ENCODE peak calls at places on chromosomes 2 and 18, in four cellular contexts. I is H1, Y is WTC11, P is K562. C is an unnamed sample.

GRCh38 chr2:152441961-152442360 is 107.0 kb downstream of the FMNL2 start:
- DNase-seq in I (no peak), P (no peak), Y (no peak), C (no peak)

GRCh38 chr18:50857694-50858093 is 21.2 kb upstream of the ME2 start:
- DNase-seq in P (no peak), I (no peak), Y (no peak), C (no peak)

GRCh38 chr2:107529146-107529545 is 297.5 kb upstream of the RGPD4 start:
- DNase-seq in P (no peak), Y (no peak), I (no peak), C (peak)

GRCh38 chr2:37349376-37349775 is 4.9 kb downstream of the QPCT start:
- DNase-seq in Y (no peak), P (no peak), I (no peak), C (no peak)

GRCh38 chr2:54903736-54904554 is 146.3 kb downstream of the RTN4 start:
- DNase-seq in I (no peak), P (no peak), Y (no peak), C (no peak)

GRCh38 chr2:60964651-60965513 is 52.6 kb upstream of the PEX13 start:
- DNase-seq in P (no peak), I (no peak), Y (no peak), C (no peak)

GRCh38 chr2:36356199-36356989 is 816 bp downstream of the CRIM1 start:
- DNase-seq in Y (peak), I (peak), P (no peak), C (peak)

GRCh38 chr2:152546230-152546837 is 170.9 kb downstream of the PRPF40A start:
- DNase-seq in P (no peak), Y (no peak), I (no peak), C (no peak)

GRCh38 chr2:132923787-132924186 is 253.8 kb upstream of the LYPD1 start:
- DNase-seq in Y (no peak), I (no peak), P (no peak), C (peak)

GRCh38 chr2:150286730-150287362 is 200.6 kb downstream of the RND3 start:
- DNase-seq in I (no peak), Y (no peak), P (no peak), C (no peak)

GRCh38 chr2:145161656-145162055 is 641.7 kb upstream of the ZEB2 start:
- DNase-seq in P (no peak), Y (no peak), I (no peak), C (no peak)

GRCh38 chr2:651961-652373 is 25.2 kb downstream of the TMEM18 start:
- DNase-seq in P (no peak), I (peak), Y (no peak), C (no peak)

GRCh38 chr2:101187131-101187530 is 35.9 kb upstream of the TBC1D8 start:
- DNase-seq in Y (no peak), I (no peak), P (no peak), C (no peak)

GRCh38 chr2:163877316-163877715 is 141.5 kb upstream of the FIGN start:
- DNase-seq in I (no peak), Y (no peak), P (no peak), C (no peak)

GRCh38 chr18:35076556-35076955 is 35.3 kb downstream of the MAPRE2 start:
- DNase-seq in Y (no peak), P (no peak), I (no peak), C (no peak)

GRCh38 chr2:65277791-65278449 is 50.3 kb downstream of the ACTR2 start:
- DNase-seq in I (no peak), P (no peak), Y (no peak), C (no peak)

GRCh38 chr2:120237491-120237902 is 14.3 kb upstream of the TMEM185B start:
- DNase-seq in Y (no peak), I (no peak), P (peak), C (no peak)

GRCh38 chr2:209368924-209369323 is 54.9 kb upstream of the MAP2 start:
- DNase-seq in Y (no peak), P (no peak), I (no peak), C (no peak)

GRCh38 chr2:148979919-148980277 is 58.6 kb upstream of the LYPD6B start:
- DNase-seq in Y (no peak), P (no peak), I (no peak), C (no peak)

GRCh38 chr2:174971868-174972781 is 33.1 kb downstream of the CHN1 start:
- DNase-seq in P (no peak), Y (no peak), I (no peak), C (peak)

GRCh38 chr18:54228364-54228763 is 3.9 kb upstream of the MBD2 start:
- DNase-seq in P (no peak), Y (no peak), I (no peak), C (no peak)

GRCh38 chr2:43184339-43184895 is 42.0 kb downstream of the ZFP36L2 start:
- DNase-seq in P (peak), Y (no peak), I (no peak), C (no peak)

GRCh38 chr2:43186321-43186678 is 40.1 kb downstream of the ZFP36L2 start:
- DNase-seq in P (no peak), I (no peak), Y (no peak), C (no peak)

GRCh38 chr2:43185146-43185545 is 41.3 kb downstream of the ZFP36L2 start:
- DNase-seq in P (peak), Y (no peak), I (no peak), C (no peak)

GRCh38 chr2:43188561-43189386 is 37.6 kb downstream of the ZFP36L2 start:
- DNase-seq in P (no peak), Y (no peak), I (no peak), C (no peak)

GRCh38 chr2:43186679-43187374 is 39.6 kb downstream of the ZFP36L2 start:
- DNase-seq in I (no peak), Y (peak), P (peak), C (no peak)
- TF ChIP-seq TEAD4 in I (no peak), Y (no peak), P (no peak), C (no peak)

DNA sequence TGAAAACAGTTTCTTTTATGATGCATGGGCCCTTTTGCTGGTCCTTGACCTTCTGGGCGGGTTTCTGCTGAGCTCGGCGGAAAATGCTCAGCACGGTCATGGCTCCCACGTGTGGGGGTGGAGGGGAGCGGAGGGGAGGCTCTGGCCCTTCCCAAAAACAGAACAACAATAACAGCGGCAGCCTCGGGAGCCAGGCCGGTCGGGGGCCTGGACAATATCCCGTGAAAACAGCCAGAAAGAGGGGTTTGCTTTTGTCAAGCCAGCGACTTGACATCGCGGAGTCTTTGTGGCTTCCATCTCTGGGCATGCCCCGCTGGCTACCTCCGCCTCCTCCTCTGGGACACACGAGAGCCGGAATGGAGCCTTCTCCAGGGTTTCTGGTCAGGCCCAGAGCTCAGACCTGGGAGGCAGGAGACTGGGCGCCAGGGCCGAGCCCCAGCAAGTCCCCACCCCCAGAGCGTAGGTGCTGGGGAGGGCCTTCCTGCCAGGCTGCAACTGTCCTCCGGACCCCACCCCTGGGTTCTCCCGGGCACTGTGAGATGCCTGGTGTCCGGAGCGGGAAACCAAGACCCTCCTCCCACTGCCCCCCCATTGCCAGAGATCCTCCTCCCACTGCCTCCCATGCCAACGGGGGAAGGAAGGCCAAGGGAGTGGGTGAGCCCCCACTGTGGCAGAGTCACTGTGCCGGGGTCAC is 35.9 kb upstream of the SNED1 start:
- DNase-seq in I (peak), P (no peak), Y (no peak), C (peak)
- TF ChIP-seq TEAD4 in I (no peak), P (no peak), Y (no peak), C (no peak)

DNA sequence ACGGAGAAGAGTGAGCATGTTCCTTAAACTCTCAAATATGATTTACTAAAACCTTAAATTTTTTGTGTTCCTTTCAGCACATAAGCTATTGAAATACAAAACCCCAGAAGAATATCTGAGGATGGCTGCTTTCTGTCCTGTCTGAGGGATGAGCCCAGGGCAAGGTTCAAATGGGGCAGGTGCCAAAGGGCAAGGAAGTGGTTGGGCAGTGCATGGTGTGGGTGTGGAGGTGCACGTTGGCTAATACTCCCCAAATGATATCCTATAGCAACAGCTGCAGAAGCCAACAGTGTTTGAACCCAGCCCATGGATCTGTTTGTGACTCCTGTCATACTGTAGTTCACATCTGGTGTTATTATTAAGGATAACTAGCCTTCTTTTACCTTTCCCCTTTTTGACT is 183.0 kb downstream of the CDCA7 start:
- DNase-seq in Y (no peak), I (no peak), P (no peak), C (no peak)
- TF ChIP-seq TEAD4 in Y (no peak), I (no peak), P (no peak), C (no peak)

GRCh38 chr2:240999001-240999791 is 778 bp downstream of the SNED1 start:
- DNase-seq in Y (no peak), P (peak), I (peak), C (peak)
- TF ChIP-seq TEAD4 in Y (no peak), P (no peak), I (no peak), C (no peak)

DNA sequence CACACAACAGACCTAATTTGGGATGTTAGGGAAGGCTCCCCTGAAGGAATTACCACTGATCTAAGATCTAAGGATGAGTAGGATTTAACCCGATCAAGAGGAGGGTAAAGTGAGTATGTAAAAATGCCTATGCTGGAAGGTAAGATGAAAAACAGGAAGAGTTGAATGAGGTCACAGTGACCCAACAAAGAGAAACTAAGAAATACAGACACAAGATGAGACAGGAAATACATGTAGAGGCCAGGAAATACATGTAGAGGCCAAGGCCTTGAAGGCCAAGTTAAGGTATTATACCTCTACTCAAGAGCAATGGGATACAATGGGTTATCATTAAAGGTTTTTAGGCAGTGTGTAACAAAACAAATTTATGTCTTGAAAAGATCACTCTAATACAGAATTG is 131.6 kb upstream of the TANK start:
- DNase-seq in P (no peak), I (no peak), Y (no peak), C (no peak)
- TF ChIP-seq TEAD4 in P (no peak), I (no peak), Y (no peak), C (no peak)

GRCh38 chr2:165833156-165833555 is 39.1 kb upstream of the GALNT3 start:
- DNase-seq in P (no peak), I (no peak), Y (no peak), C (no peak)
- TF ChIP-seq TEAD4 in P (no peak), I (no peak), Y (no peak), C (no peak)

C was measured in SK-N-SH.